ENCODE peak calls at places on chromosomes 3 and 15, in four cellular contexts. I, N, F and K are unnamed samples.

GRCh38 chr15:36688310-36689102 is 109.1 kb downstream of the CDIN1 start:
- DNase-seq in N (no peak), F (peak), I (no peak), K (no peak)

GRCh38 chr15:101807345-101807945 is 4.1 kb downstream of the OR4F6 start:
- DNase-seq in I (no peak), F (no peak), N (no peak), K (no peak)

GRCh38 chr15:33104276-33104675 is 90.2 kb downstream of the FMN1 start:
- DNase-seq in F (no peak), I (no peak), N (no peak), K (no peak)

GRCh38 chr3:104629038-104629437 is 737.7 kb upstream of the ALCAM start:
- DNase-seq in I (no peak), N (no peak), F (no peak), K (no peak)

GRCh38 chr3:67335813-67336212 is 318.6 kb downstream of the SUCLG2 start:
- DNase-seq in I (no peak), F (no peak), N (no peak), K (no peak)

GRCh38 chr15:99755692-99756409 is 22.6 kb upstream of the LYSMD4 start:
- DNase-seq in F (peak), N (peak), I (no peak), K (peak)

GRCh38 chr3:150180349-150180748 is 209.7 kb upstream of the PFN2 start:
- DNase-seq in I (no peak), F (no peak), N (peak), K (no peak)

GRCh38 chr3:122497425-122497824 is 17.3 kb downstream of the KPNA1 start:
- DNase-seq in F (no peak), N (no peak), I (no peak), K (no peak)

GRCh38 chr3:72246685-72247084 is 461.7 kb upstream of the PROK2 start:
- DNase-seq in N (no peak), F (no peak), I (no peak), K (no peak)

GRCh38 chr15:74631087-74631385 is 15.4 kb downstream of the CLK3 start:
- DNase-seq in F (no peak), N (no peak), I (no peak), K (no peak)

GRCh38 chr3:72155391-72156064 is 370.6 kb upstream of the PROK2 start:
- DNase-seq in N (peak), F (peak), I (no peak), K (peak)

DNA sequence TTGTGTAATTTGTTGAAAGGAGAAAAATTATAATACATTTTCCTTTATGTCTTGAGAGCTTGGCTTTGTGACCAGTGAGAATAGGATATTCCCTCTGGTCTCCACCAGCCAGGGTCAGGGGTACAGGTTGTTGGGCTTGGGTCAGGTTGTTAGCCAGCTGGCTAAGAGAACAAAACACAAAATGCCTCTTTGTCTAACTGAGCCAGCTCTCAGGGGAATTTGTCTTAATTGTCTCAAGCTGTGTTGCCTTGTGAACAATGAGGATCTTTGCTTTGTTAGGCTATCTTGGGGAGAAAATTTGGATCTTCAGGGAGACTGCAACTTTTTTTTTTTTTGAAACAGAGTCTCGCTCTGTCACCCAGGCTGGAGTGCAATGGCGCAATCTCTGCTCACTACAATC is 17.7 kb upstream of the GK5 start:
- DNase-seq in F (no peak), I (no peak), N (no peak), K (no peak)
- TF ChIP-seq KDM1A in F (no peak), I (no peak), N (no peak), K (no peak)

GRCh38 chr3:65170357-65171090 is 482.7 kb upstream of the ADAMTS9 start:
- DNase-seq in N (no peak), I (no peak), F (peak), K (peak)
- TF ChIP-seq CHD2 in N (no peak), I (no peak), F (no peak), K (no peak)

GRCh38 chr3:185337231-185337816 is 25.6 kb upstream of the MAP3K13 start:
- DNase-seq in F (no peak), N (peak), I (no peak), K (no peak)
- TF ChIP-seq MAFK in F (no peak), N (no peak), I (no peak), K (no peak)

GRCh38 chr15:48402778-48403177 is 71.5 kb downstream of the DUT start:
- DNase-seq in I (no peak), F (no peak), N (no peak), K (no peak)

GRCh38 chr15:48395532-48396011 is 64.3 kb downstream of the DUT start:
- DNase-seq in I (no peak), F (no peak), N (no peak), K (no peak)

GRCh38 chr15:48397841-48398240 is 66.6 kb downstream of the DUT start:
- DNase-seq in I (no peak), N (no peak), F (no peak), K (no peak)

GRCh38 chr15:48396020-48396419 is 64.8 kb downstream of the DUT start:
- DNase-seq in I (no peak), N (no peak), F (no peak), K (no peak)

DNA sequence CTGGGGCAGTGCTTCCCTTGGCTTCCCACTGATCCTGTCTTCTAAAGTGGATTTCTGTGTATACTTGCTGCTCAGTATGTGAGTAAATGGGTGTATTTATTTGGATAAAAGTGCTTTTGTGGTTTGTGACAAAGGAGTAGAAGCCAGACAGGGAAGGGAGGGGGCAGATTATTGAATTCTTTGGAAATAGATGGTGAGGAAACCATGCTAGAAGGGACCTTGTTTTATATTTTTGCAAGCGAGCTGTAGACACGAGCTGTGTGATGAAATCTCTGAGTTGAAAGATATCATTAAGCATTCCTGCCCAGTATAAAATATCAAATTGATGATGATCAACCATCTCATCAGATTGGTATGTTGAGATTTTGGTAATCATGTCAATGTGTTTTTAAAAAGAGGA is 68.9 kb downstream of the DUT start:
- DNase-seq in N (no peak), F (no peak), I (no peak), K (no peak)
- TF ChIP-seq KDM1A in N (no peak), F (no peak), I (no peak), K (no peak)

DNA sequence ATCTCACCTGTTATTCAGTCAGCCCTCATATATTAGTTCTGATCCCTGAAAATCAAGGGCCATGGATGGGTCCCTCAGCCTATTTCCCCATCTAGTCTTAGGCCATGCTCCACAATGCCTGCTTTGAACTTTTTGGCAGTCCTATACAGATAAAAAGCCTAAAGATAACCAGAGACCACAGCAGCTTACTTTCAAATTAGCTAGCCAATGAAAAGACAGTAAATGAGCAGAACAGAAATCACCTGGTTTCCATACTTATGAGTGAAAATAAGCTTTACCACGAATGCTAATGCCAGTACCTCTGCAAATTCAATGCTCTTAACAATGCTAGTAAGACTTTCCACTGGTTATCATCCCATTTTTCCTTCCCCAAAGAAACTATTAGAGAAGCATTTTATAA is 141.6 kb upstream of the SPRED1 start:
- DNase-seq in F (no peak), N (no peak), I (no peak), K (no peak)
- TF ChIP-seq CHD2 in F (no peak), N (no peak), I (no peak), K (no peak)

GRCh38 chr15:66040211-66040892 is 171.1 kb downstream of the RAB11A start:
- DNase-seq in I (no peak), F (no peak), N (no peak), K (no peak)

GRCh38 chr15:66041276-66041675 is 172.0 kb downstream of the RAB11A start:
- DNase-seq in N (no peak), F (no peak), I (no peak), K (no peak)

GRCh38 chr15:66036859-66037258 is 167.6 kb downstream of the RAB11A start:
- DNase-seq in I (no peak), F (no peak), N (no peak), K (no peak)

GRCh38 chr15:66038387-66039116 is 169.3 kb downstream of the RAB11A start:
- DNase-seq in F (no peak), N (no peak), I (no peak), K (no peak)

GRCh38 chr15:66039117-66039860 is 170.0 kb downstream of the RAB11A start:
- DNase-seq in I (peak), F (no peak), N (no peak), K (no peak)
- TF ChIP-seq MAFK in I (no peak), F (no peak), N (no peak), K (no peak)

GRCh38 chr15:63442080-63442479 is 60.4 kb upstream of the CA12 start:
- DNase-seq in N (no peak), F (no peak), I (no peak), K (no peak)
- TF ChIP-seq KDM1A in N (no peak), F (no peak), I (no peak), K (no peak)